ENCODE peak calls at places on chromosomes 11 and 22, in six cellular contexts. H is activated CD4-positive, alpha-beta T cell treated with anti-CD3 and anti-CD28 coated beads for 24 hours; Z is COR-L47; R is EL; B is stimulated activated CD8-positive, alpha-beta memory T cell treated with anti-CD3 and anti-CD28 coated beads, Interleukin-12 subunit alpha, Interleukin-12 subunit beta, amount 100 ng/mL, for 1 hour; W is endodermal cell. T is an unnamed sample.

GRCh38 chr22:25404923-25405853 is 159.3 kb upstream of the GRK3 start:
- DNase-seq in H (peak), Z (no peak), R (peak), B (peak), W (peak), T (peak)

GRCh38 chr11:115222218-115222862 is 281.9 kb downstream of the CADM1 start:
- DNase-seq in H (no peak), Z (peak), R (peak), B (no peak), W (peak), T (peak)

GRCh38 chr11:85886089-85887056 is 31.2 kb downstream of the CCDC83 start:
- DNase-seq in H (no peak), Z (no peak), R (peak), B (no peak), W (no peak), T (no peak)

GRCh38 chr11:96177132-96177531 is 165.9 kb downstream of the MAML2 start:
- DNase-seq in H (no peak), Z (no peak), R (no peak), B (no peak), W (no peak), T (no peak)

GRCh38 chr11:9264381-9265210 is 554 bp downstream of the DENND5A start:
- DNase-seq in H (peak), Z (no peak), R (peak), B (no peak), W (peak), T (no peak)

GRCh38 chr11:103480421-103480820 is 371.2 kb downstream of the DYNC2H1 start:
- DNase-seq in H (no peak), Z (no peak), R (no peak), B (no peak), W (no peak), T (no peak)

GRCh38 chr11:40094954-40095353 is 1364.5 kb downstream of the LRRC4C start:
- DNase-seq in H (no peak), Z (no peak), R (no peak), B (no peak), W (no peak), T (no peak)

GRCh38 chr11:66600219-66600923 is 7.4 kb downstream of the CCS start:
- DNase-seq in H (no peak), Z (no peak), R (no peak), B (no peak), W (no peak), T (no peak)

GRCh38 chr22:26050079-26050478 is 119.2 kb upstream of the SEZ6L start:
- DNase-seq in H (no peak), Z (no peak), R (no peak), B (no peak), W (no peak), T (no peak)

GRCh38 chr11:60867871-60868681 is 734 bp downstream of the ZP1 start:
- DNase-seq in H (no peak), Z (no peak), R (no peak), B (no peak), W (no peak), T (no peak)

T was measured in NCI-H345.